ENCODE peak calls at places on chromosome 3, in five cellular contexts. One of them, this sample, is unnamed.

GRCh38 chr3:10387881-10388621 is 67.1 kb upstream of the SEC13 start:
- DNase-seq in frontal cortex: no peak
- DNase-seq in ELR: peak; percentile 29
- DNase-seq in OCI-M1: peak; percentile 28
- DNase-seq in DMS153: no peak
- DNase-seq in this sample: no peak

GRCh38 chr3:30473374-30474051 is 132.9 kb upstream of the TGFBR2 start:
- DNase-seq in DMS153: no peak
- DNase-seq in OCI-M1: no peak
- DNase-seq in frontal cortex: no peak
- DNase-seq in ELR: peak; percentile 40
- DNase-seq in this sample: no peak

GRCh38 chr3:172915911-172916514 is 165.5 kb downstream of the ECT2 start:
- DNase-seq in DMS153: peak; percentile 79
- DNase-seq in ELR: no peak
- DNase-seq in OCI-M1: no peak
- DNase-seq in frontal cortex: no peak
- DNase-seq in this sample: no peak

GRCh38 chr3:126449621-126450051 is 26.1 kb downstream of the ZXDC start:
- DNase-seq in frontal cortex: no peak
- DNase-seq in OCI-M1: no peak
- DNase-seq in DMS153: no peak
- DNase-seq in ELR: no peak
- DNase-seq in this sample: no peak

GRCh38 chr3:136883967-136884720 is 22.1 kb downstream of the NCK1 start:
- DNase-seq in DMS153: no peak
- DNase-seq in ELR: no peak
- DNase-seq in OCI-M1: no peak
- DNase-seq in frontal cortex: no peak
- DNase-seq in this sample: no peak

GRCh38 chr3:39315420-39315819 is 14.1 kb upstream of the CCR8 start:
- DNase-seq in frontal cortex: no peak
- DNase-seq in DMS153: no peak
- DNase-seq in OCI-M1: peak; percentile 7
- DNase-seq in ELR: peak; percentile 10
- DNase-seq in this sample: no peak

GRCh38 chr3:148450819-148451218 is 246.9 kb upstream of the AGTR1 start:
- DNase-seq in ELR: no peak
- DNase-seq in frontal cortex: no peak
- DNase-seq in DMS153: peak; percentile 34
- DNase-seq in OCI-M1: no peak
- DNase-seq in this sample: no peak

GRCh38 chr3:50651875-50652529 is 22.7 kb upstream of the DOCK3 start:
- DNase-seq in ELR: no peak
- DNase-seq in frontal cortex: no peak
- DNase-seq in OCI-M1: no peak
- DNase-seq in DMS153: no peak
- DNase-seq in this sample: no peak

GRCh38 chr3:94101860-94102259 is 39.0 kb downstream of the NSUN3 start:
- DNase-seq in frontal cortex: no peak
- DNase-seq in ELR: peak; percentile 27
- DNase-seq in OCI-M1: peak; percentile 49
- DNase-seq in DMS153: no peak
- DNase-seq in this sample: peak; percentile 2

GRCh38 chr3:99760602-99761001 is 57.1 kb upstream of the CMSS1 start:
- DNase-seq in frontal cortex: no peak
- DNase-seq in OCI-M1: no peak
- DNase-seq in ELR: no peak
- DNase-seq in DMS153: no peak
- DNase-seq in this sample: no peak

GRCh38 chr3:145678401-145678800 is 482.6 kb downstream of the PLOD2 start:
- DNase-seq in DMS153: peak; percentile 19
- DNase-seq in ELR: peak; percentile 36
- DNase-seq in frontal cortex: no peak
- DNase-seq in OCI-M1: no peak
- DNase-seq in this sample: no peak

GRCh38 chr3:41117398-41117870 is 81.9 kb upstream of the CTNNB1 start:
- DNase-seq in DMS153: peak; percentile 83
- DNase-seq in OCI-M1: peak; percentile 95
- DNase-seq in ELR: peak; percentile 94
- DNase-seq in frontal cortex: peak; percentile 19
- DNase-seq in this sample: peak; percentile 38

GRCh38 chr3:130857336-130858026 is 36.4 kb upstream of the ATP2C1 start:
- DNase-seq in OCI-M1: peak; percentile 42
- DNase-seq in frontal cortex: no peak
- DNase-seq in DMS153: no peak
- DNase-seq in ELR: no peak
- DNase-seq in this sample: no peak

GRCh38 chr3:13319821-13320220 is 100.3 kb downstream of the NUP210 start:
- DNase-seq in OCI-M1: no peak
- DNase-seq in frontal cortex: no peak
- DNase-seq in ELR: no peak
- DNase-seq in DMS153: no peak
- DNase-seq in this sample: no peak

GRCh38 chr3:62101488-62101887 is 271.9 kb downstream of the FEZF2 start:
- DNase-seq in OCI-M1: no peak
- DNase-seq in DMS153: no peak
- DNase-seq in ELR: no peak
- DNase-seq in frontal cortex: no peak
- DNase-seq in this sample: no peak

GRCh38 chr3:79040701-79041100 is 727.1 kb downstream of the ROBO1 start:
- DNase-seq in frontal cortex: no peak
- DNase-seq in DMS153: no peak
- DNase-seq in ELR: peak; percentile 90
- DNase-seq in OCI-M1: no peak
- DNase-seq in this sample: peak; percentile 26

GRCh38 chr3:123568875-123569274 is 16.0 kb downstream of the HACD2 start:
- DNase-seq in ELR: no peak
- DNase-seq in OCI-M1: peak; percentile 27
- DNase-seq in DMS153: no peak
- DNase-seq in frontal cortex: no peak
- DNase-seq in this sample: no peak

GRCh38 chr3:88189361-88189810 is 39.6 kb downstream of the C3orf38 start:
- DNase-seq in ELR: peak; percentile 3
- DNase-seq in DMS153: no peak
- DNase-seq in frontal cortex: no peak
- DNase-seq in OCI-M1: peak; percentile 39
- DNase-seq in this sample: no peak

GRCh38 chr3:168034152-168034928 is 61.4 kb downstream of the GOLIM4 start:
- DNase-seq in OCI-M1: peak; percentile 74
- DNase-seq in frontal cortex: no peak
- DNase-seq in ELR: peak; percentile 20
- DNase-seq in DMS153: no peak
- DNase-seq in this sample: peak; percentile 51

GRCh38 chr3:184757010-184757651 is 45.3 kb upstream of the MAGEF1 start:
- DNase-seq in ELR: no peak
- DNase-seq in frontal cortex: no peak
- DNase-seq in DMS153: peak; percentile 69
- DNase-seq in OCI-M1: peak; percentile 13
- DNase-seq in this sample: peak; percentile 81

GRCh38 chr3:132630612-132631011 is 29.0 kb downstream of the ACAD11 start:
- DNase-seq in frontal cortex: no peak
- DNase-seq in DMS153: no peak
- DNase-seq in ELR: no peak
- DNase-seq in OCI-M1: no peak
- DNase-seq in this sample: no peak

GRCh38 chr3:64546856-64547255 is 140.9 kb downstream of the ADAMTS9 start:
- DNase-seq in ELR: no peak
- DNase-seq in OCI-M1: no peak
- DNase-seq in DMS153: no peak
- DNase-seq in frontal cortex: no peak
- DNase-seq in this sample: no peak

GRCh38 chr3:127831723-127832172 is 9.4 kb upstream of the MGLL start:
- DNase-seq in DMS153: no peak
- DNase-seq in ELR: peak; percentile 62
- DNase-seq in OCI-M1: peak; percentile 71
- DNase-seq in frontal cortex: no peak
- DNase-seq in this sample: peak; percentile 38

GRCh38 chr3:197022405-197023231 is 7.0 kb downstream of the MELTF start:
- DNase-seq in ELR: no peak
- DNase-seq in DMS153: no peak
- DNase-seq in frontal cortex: peak; percentile 10
- DNase-seq in OCI-M1: no peak
- DNase-seq in this sample: peak; percentile 13

GRCh38 chr3:141060287-141060686 is 9.1 kb downstream of the SPSB4 start:
- DNase-seq in DMS153: no peak
- DNase-seq in ELR: no peak
- DNase-seq in OCI-M1: no peak
- DNase-seq in frontal cortex: no peak
- DNase-seq in this sample: no peak

GRCh38 chr3:138125548-138126221 is 6.5 kb downstream of the A4GNT start:
- DNase-seq in OCI-M1: peak; percentile 47
- DNase-seq in DMS153: no peak
- DNase-seq in frontal cortex: no peak
- DNase-seq in ELR: peak; percentile 41
- DNase-seq in this sample: no peak

GRCh38 chr3:186211101-186211500 is 102.2 kb upstream of the ETV5 start:
- DNase-seq in frontal cortex: no peak
- DNase-seq in ELR: no peak
- DNase-seq in DMS153: no peak
- DNase-seq in OCI-M1: no peak
- DNase-seq in this sample: no peak

GRCh38 chr3:150252462-150252861 is 155.6 kb upstream of the TSC22D2 start:
- DNase-seq in frontal cortex: no peak
- DNase-seq in DMS153: no peak
- DNase-seq in OCI-M1: no peak
- DNase-seq in ELR: peak; percentile 22
- DNase-seq in this sample: no peak

GRCh38 chr3:184733181-184733580 is 21.3 kb upstream of the MAGEF1 start:
- DNase-seq in DMS153: no peak
- DNase-seq in OCI-M1: no peak
- DNase-seq in ELR: no peak
- DNase-seq in frontal cortex: no peak
- DNase-seq in this sample: no peak